ENCODE peak calls at places on chromosomes 12 and 14, in four cellular contexts. One of them, this sample, is unnamed.

GRCh38 chr14:79091381-79091963 is 921.3 kb downstream of the NRXN3 start:
- DNase-seq in GM12878: no peak
- DNase-seq in HepG2: no peak
- DNase-seq in K562: no peak
- DNase-seq in this sample: no peak

GRCh38 chr12:54017027-54017788 is 8.4 kb downstream of the HOXC8 start:
- DNase-seq in K562: no peak
- DNase-seq in GM12878: no peak
- DNase-seq in HepG2: no peak
- DNase-seq in this sample: peak; percentile 80

GRCh38 chr12:120962487-120963054 is 15.8 kb upstream of the HNF1A start:
- DNase-seq in HepG2: no peak
- DNase-seq in GM12878: no peak
- DNase-seq in K562: no peak
- DNase-seq in this sample: no peak

GRCh38 chr12:29751676-29752075 is 32.1 kb downstream of the TMTC1 start:
- DNase-seq in GM12878: no peak
- DNase-seq in K562: no peak
- DNase-seq in HepG2: no peak
- DNase-seq in this sample: no peak

GRCh38 chr12:43586646-43587245 is 34.7 kb upstream of the ADAMTS20 start:
- DNase-seq in GM12878: no peak
- DNase-seq in HepG2: no peak
- DNase-seq in K562: no peak
- DNase-seq in this sample: no peak

GRCh38 chr14:83255727-83256090 is 1722.1 kb upstream of the SEL1L start:
- DNase-seq in K562: no peak
- DNase-seq in HepG2: no peak
- DNase-seq in GM12878: no peak
- DNase-seq in this sample: no peak

GRCh38 chr14:88016768-88017167 is 11.8 kb downstream of the GPR65 start:
- DNase-seq in K562: no peak
- DNase-seq in HepG2: no peak
- DNase-seq in GM12878: no peak
- DNase-seq in this sample: no peak

GRCh38 chr12:122310636-122311035 is 44.3 kb upstream of the VPS33A start:
- DNase-seq in K562: no peak
- DNase-seq in HepG2: no peak
- DNase-seq in GM12878: no peak
- DNase-seq in this sample: no peak

GRCh38 chr14:55891692-55892091 is 226.5 kb upstream of the PELI2 start:
- DNase-seq in HepG2: no peak
- DNase-seq in GM12878: no peak
- DNase-seq in K562: no peak
- DNase-seq in this sample: no peak

GRCh38 chr12:48198985-48199384 is 4.1 kb downstream of the OR10AD1 start:
- DNase-seq in K562: no peak
- DNase-seq in HepG2: no peak
- DNase-seq in GM12878: no peak
- DNase-seq in this sample: no peak

GRCh38 chr12:113899042-113899843 is 66.9 kb downstream of the RBM19 start:
- DNase-seq in HepG2: no peak
- DNase-seq in K562: no peak
- DNase-seq in GM12878: no peak
- DNase-seq in this sample: no peak

GRCh38 chr14:92832137-92832700 is 38.1 kb downstream of the GOLGA5 start:
- DNase-seq in GM12878: no peak
- DNase-seq in K562: no peak
- DNase-seq in HepG2: no peak
- DNase-seq in this sample: no peak

GRCh38 chr12:64256166-64256800 is 34.2 kb upstream of the KICS2 start:
- DNase-seq in HepG2: peak; percentile 49
- DNase-seq in GM12878: no peak
- DNase-seq in K562: peak; percentile 35
- DNase-seq in this sample: no peak

GRCh38 chr12:26116829-26117228 is 8.0 kb downstream of the BHLHE41 start:
- DNase-seq in K562: peak; percentile 17
- DNase-seq in GM12878: no peak
- DNase-seq in HepG2: no peak
- DNase-seq in this sample: no peak

GRCh38 chr12:4438834-4439596 is 6.6 kb downstream of the FGF6 start:
- DNase-seq in K562: no peak
- DNase-seq in GM12878: no peak
- DNase-seq in HepG2: no peak
- DNase-seq in this sample: no peak

GRCh38 chr14:67331368-67332125 is 28.1 kb downstream of the ATP6V1D start:
- DNase-seq in K562: no peak
- DNase-seq in HepG2: no peak
- DNase-seq in GM12878: no peak
- DNase-seq in this sample: no peak

GRCh38 chr14:73173092-73173735 is 36.9 kb downstream of the PSEN1 start:
- DNase-seq in GM12878: no peak
- DNase-seq in HepG2: peak; percentile 24
- DNase-seq in K562: peak; percentile 8
- DNase-seq in this sample: peak; percentile 18

GRCh38 chr14:76891436-76891835 is 65.2 kb downstream of the LRRC74A start:
- DNase-seq in GM12878: no peak
- DNase-seq in HepG2: no peak
- DNase-seq in K562: no peak
- DNase-seq in this sample: no peak

GRCh38 chr12:77232045-77232444 is 166.7 kb upstream of the E2F7 start:
- DNase-seq in K562: no peak
- DNase-seq in GM12878: no peak
- DNase-seq in HepG2: no peak
- DNase-seq in this sample: no peak

GRCh38 chr12:85923767-85924331 is 49.8 kb downstream of the NTS start:
- DNase-seq in HepG2: no peak
- DNase-seq in GM12878: no peak
- DNase-seq in K562: no peak
- DNase-seq in this sample: no peak

GRCh38 chr12:111170559-111170958 is 198.3 kb downstream of the PHETA1 start:
- DNase-seq in HepG2: no peak
- DNase-seq in K562: no peak
- DNase-seq in GM12878: no peak
- DNase-seq in this sample: no peak

GRCh38 chr14:102491786-102492522 is 17.6 kb downstream of the ANKRD9 start:
- DNase-seq in HepG2: no peak
- DNase-seq in K562: no peak
- DNase-seq in GM12878: no peak
- DNase-seq in this sample: no peak

GRCh38 chr12:132583736-132584135 is 26.6 kb downstream of the LRCOL1 start:
- DNase-seq in GM12878: no peak
- DNase-seq in HepG2: no peak
- DNase-seq in K562: no peak
- DNase-seq in this sample: no peak

GRCh38 chr14:104135904-104136471 is 2.4 kb upstream of the KIF26A start:
- DNase-seq in HepG2: no peak
- DNase-seq in K562: no peak
- DNase-seq in GM12878: no peak
- DNase-seq in this sample: no peak

GRCh38 chr12:49824886-49825285 is 3.3 kb downstream of the NCKAP5L start:
- DNase-seq in HepG2: no peak
- DNase-seq in K562: no peak
- DNase-seq in GM12878: no peak
- DNase-seq in this sample: no peak

GRCh38 chr12:49825360-49825970 is 2.7 kb downstream of the NCKAP5L start:
- DNase-seq in GM12878: no peak
- DNase-seq in HepG2: no peak
- DNase-seq in K562: no peak
- DNase-seq in this sample: no peak

GRCh38 chr12:49824416-49824815 is 3.8 kb downstream of the NCKAP5L start:
- DNase-seq in HepG2: no peak
- DNase-seq in K562: no peak
- DNase-seq in GM12878: no peak
- DNase-seq in this sample: no peak

GRCh38 chr12:49823350-49823749 is 4.9 kb downstream of the NCKAP5L start:
- DNase-seq in GM12878: no peak
- DNase-seq in HepG2: no peak
- DNase-seq in K562: no peak
- DNase-seq in this sample: no peak

DNA sequence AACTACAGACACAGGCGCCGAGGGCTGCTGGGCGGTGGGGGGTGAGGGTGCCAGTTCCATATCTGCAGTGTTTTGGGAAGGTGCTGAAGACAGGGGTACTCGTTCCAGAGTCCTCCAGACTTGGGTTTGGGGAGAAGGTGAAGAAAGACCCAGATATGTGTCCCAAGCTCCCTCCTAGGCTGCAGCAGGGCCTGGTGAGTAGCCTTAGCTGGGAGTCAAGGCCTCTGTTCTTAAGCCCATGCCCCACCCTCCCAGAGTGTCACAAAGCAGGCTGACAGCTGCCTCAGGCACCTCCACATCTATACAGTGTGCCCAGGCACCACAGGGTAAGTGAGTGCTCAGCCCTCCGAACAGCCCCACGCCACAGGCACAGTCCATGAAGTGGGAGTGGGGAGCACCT is 4.3 kb downstream of the NCKAP5L start:
- DNase-seq in K562: no peak
- DNase-seq in GM12878: no peak
- DNase-seq in HepG2: no peak
- DNase-seq in this sample: no peak
- TF ChIP-seq MAX in K562: no peak
- TF ChIP-seq MAX in GM12878: no peak
- TF ChIP-seq MAX in HepG2: no peak
- TF ChIP-seq MAX in this sample: no peak

GRCh38 chr12:89671469-89671868 is 37.2 kb downstream of the ATP2B1 start:
- DNase-seq in HepG2: no peak
- DNase-seq in K562: no peak
- DNase-seq in GM12878: no peak
- DNase-seq in this sample: no peak
- TF ChIP-seq JUNB in HepG2: no peak
- TF ChIP-seq JUNB in K562: no peak
- TF ChIP-seq JUNB in GM12878: no peak
- TF ChIP-seq JUNB in this sample: no peak

DNA sequence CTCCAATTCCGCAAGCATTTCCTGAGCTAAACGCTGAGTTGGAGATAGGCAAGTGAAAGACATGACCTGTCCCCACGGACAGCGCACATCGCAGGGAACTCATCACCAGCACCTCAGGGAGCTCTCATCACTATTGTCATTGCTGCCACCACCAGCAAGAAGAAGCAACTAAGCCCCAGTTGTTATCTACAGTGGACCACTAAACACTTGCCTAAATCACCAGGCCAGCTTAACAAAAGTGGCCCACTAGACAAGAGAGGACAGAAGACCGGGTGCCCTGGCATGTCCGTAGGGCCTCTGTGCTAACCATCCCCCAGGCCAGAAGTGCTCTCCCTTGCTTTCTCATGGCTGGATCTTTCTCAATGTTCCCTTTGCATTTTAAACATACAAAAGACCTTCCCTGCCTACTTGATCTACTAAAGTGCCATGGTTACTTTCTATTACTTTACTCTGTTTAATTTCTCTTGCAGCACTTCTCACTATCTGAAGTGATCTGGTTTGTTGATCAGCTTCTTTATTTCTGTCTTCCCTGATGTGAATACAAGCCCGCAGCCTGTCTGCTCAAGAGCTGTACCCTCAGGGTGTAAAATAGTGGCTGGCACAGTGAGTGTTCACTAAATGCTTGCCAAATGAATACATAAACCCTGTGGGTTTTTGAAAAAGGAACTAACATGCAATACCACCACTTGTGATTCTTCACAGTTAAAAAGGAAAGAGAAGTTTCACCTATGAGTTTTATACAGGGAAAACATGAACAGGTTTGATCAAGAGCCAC is 60.9 kb upstream of the RFLNA start:
- DNase-seq in HepG2: no peak
- DNase-seq in GM12878: no peak
- DNase-seq in K562: no peak
- DNase-seq in this sample: no peak
- TF ChIP-seq MAX in HepG2: no peak
- TF ChIP-seq MAX in GM12878: no peak
- TF ChIP-seq MAX in K562: no peak
- TF ChIP-seq MAX in this sample: no peak

GRCh38 chr14:23080474-23080873 is 14.5 kb downstream of the ACIN1 start:
- DNase-seq in K562: no peak
- DNase-seq in HepG2: no peak
- DNase-seq in GM12878: no peak
- DNase-seq in this sample: no peak

GRCh38 chr14:23076785-23077408 is 18.0 kb downstream of the ACIN1 start:
- DNase-seq in K562: no peak
- DNase-seq in GM12878: no peak
- DNase-seq in HepG2: peak; percentile 68
- DNase-seq in this sample: peak; percentile 33

GRCh38 chr14:23079716-23080115 is 15.2 kb downstream of the ACIN1 start:
- DNase-seq in HepG2: no peak
- DNase-seq in GM12878: no peak
- DNase-seq in K562: no peak
- DNase-seq in this sample: no peak

GRCh38 chr14:23077962-23078361 is 17.0 kb downstream of the ACIN1 start:
- DNase-seq in K562: no peak
- DNase-seq in GM12878: no peak
- DNase-seq in HepG2: no peak
- DNase-seq in this sample: no peak

DNA sequence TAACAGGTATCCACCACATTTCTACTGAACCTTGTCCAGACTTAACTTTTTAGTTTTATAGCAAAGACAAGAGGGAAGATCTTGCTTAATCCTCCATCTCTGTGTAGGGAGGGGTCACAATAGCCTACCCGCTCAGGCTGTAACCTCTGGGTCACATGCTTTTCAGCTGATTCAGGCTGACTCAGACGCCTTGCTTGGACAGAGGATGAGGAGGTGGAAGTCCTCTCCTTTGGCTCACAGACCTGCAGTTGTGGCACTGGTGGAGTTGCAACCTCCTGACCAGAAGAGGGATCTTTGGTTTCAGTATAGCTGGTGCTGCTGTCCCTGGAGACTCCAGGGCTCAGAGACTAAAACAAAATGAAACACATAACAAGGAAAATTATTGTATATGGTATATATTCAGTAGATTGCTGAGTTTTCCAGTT is 16.2 kb downstream of the ACIN1 start:
- DNase-seq in HepG2: peak; percentile 76
- DNase-seq in K562: peak; percentile 44
- DNase-seq in GM12878: no peak
- DNase-seq in this sample: peak; percentile 83
- TF ChIP-seq JUNB in HepG2: no peak
- TF ChIP-seq JUNB in K562: no peak
- TF ChIP-seq JUNB in GM12878: no peak
- TF ChIP-seq JUNB in this sample: peak; percentile 56

GRCh38 chr12:117486840-117487659 is 125.6 kb upstream of the NOS1 start:
- DNase-seq in HepG2: no peak
- DNase-seq in GM12878: no peak
- DNase-seq in K562: no peak
- DNase-seq in this sample: peak; percentile 96
- TF ChIP-seq MAX in HepG2: no peak
- TF ChIP-seq MAX in GM12878: no peak
- TF ChIP-seq MAX in K562: no peak
- TF ChIP-seq MAX in this sample: peak; percentile 92